ENCODE peak calls at places on chromosomes 7 and 10, in four cellular contexts. E is H9, C is lung microvascular endothelial cell, U is GM03348. L is an unnamed sample.

GRCh38 chr7:83693281-83693680 is 44.3 kb upstream of the SEMA3E start:
- DNase-seq in E (no peak), C (no peak), U (no peak), L (no peak)

GRCh38 chr7:109806548-109806947 is 1236.9 kb downstream of the DNAJB9 start:
- DNase-seq in E (no peak), C (no peak), U (no peak), L (no peak)

GRCh38 chr10:16491933-16492332 is 29.7 kb downstream of the C1QL3 start:
- DNase-seq in E (no peak), C (no peak), U (no peak), L (no peak)

GRCh38 chr10:59375990-59376389 is 13.6 kb upstream of the FAM13C start:
- DNase-seq in E (no peak), C (no peak), U (no peak), L (no peak)

GRCh38 chr10:6787684-6788083 is 207.6 kb upstream of the PRKCQ start:
- DNase-seq in E (no peak), C (no peak), U (no peak), L (no peak)

GRCh38 chr10:3530346-3531096 is 254.5 kb downstream of the KLF6 start:
- DNase-seq in E (no peak), C (no peak), U (no peak), L (no peak)

GRCh38 chr7:3346082-3346481 is 45.0 kb downstream of the SDK1 start:
- DNase-seq in E (no peak), C (no peak), U (no peak), L (no peak)

GRCh38 chr10:99872367-99873162 is 90.1 kb downstream of the ABCC2 start:
- DNase-seq in E (no peak), C (peak), U (no peak), L (no peak)

GRCh38 chr10:60189861-60190475 is 199.7 kb downstream of the ANK3 start:
- DNase-seq in E (no peak), C (no peak), U (no peak), L (no peak)

GRCh38 chr7:73740771-73741170 is 2.2 kb upstream of the ABHD11 start:
- DNase-seq in E (peak), C (no peak), U (no peak), L (peak)

GRCh38 chr10:101773923-101774588 is 1.9 kb downstream of the FGF8 start:
- DNase-seq in E (no peak), C (no peak), U (no peak), L (no peak)

GRCh38 chr10:103872137-103872933 is 17.0 kb upstream of the SH3PXD2A start:
- DNase-seq in E (no peak), C (no peak), U (peak), L (no peak)

GRCh38 chr10:77060913-77061312 is 576.7 kb downstream of the KCNMA1 start:
- DNase-seq in E (no peak), C (no peak), U (no peak), L (no peak)

GRCh38 chr7:65962033-65962432 is 20.0 kb downstream of the GUSB start:
- DNase-seq in E (no peak), C (no peak), U (no peak), L (no peak)

GRCh38 chr10:110008518-110009339 is 945 bp downstream of the ADD3 start:
- DNase-seq in E (peak), C (peak), U (no peak), L (peak)